ENCODE peak calls at places on chromosomes 12 and 14, in eight cellular contexts. U is RWPE1, I is bronchial epithelial cell, F is NB4, Q is astrocyte of the spinal cord, M is heart left ventricle, V is transverse colon, T is lower lobe of right lung. D is an unnamed sample.
A peak's percentile ranks its signal among the peaks of the same experiment; 100 is the strongest.

GRCh38 chr12:26803552-26803951 is 29.4 kb downstream of the ITPR2 start:
- DNase-seq in T (no peak), I (peak; percentile 56), M (no peak), U (no peak), Q (peak; percentile 73), F (no peak), V (no peak), D (no peak)

GRCh38 chr12:128365831-128366231 is 98.9 kb downstream of the TMEM132C start:
- DNase-seq in M (no peak), U (no peak), I (no peak), V (no peak), F (peak; percentile 12), Q (no peak), T (no peak), D (no peak)

GRCh38 chr14:59438148-59438766 is 26.9 kb downstream of the GPR135 start:
- DNase-seq in T (no peak), V (no peak), U (peak; percentile 20), F (peak; percentile 41), I (peak; percentile 79), Q (peak; percentile 80), M (no peak), D (no peak)

GRCh38 chr12:114780746-114781399 is 96.9 kb upstream of the TBX3 start:
- DNase-seq in U (no peak), F (no peak), V (no peak), T (no peak), M (no peak), I (no peak), Q (no peak), D (no peak)

GRCh38 chr12:58886474-58886873 is 33.8 kb downstream of the LRIG3 start:
- DNase-seq in T (no peak), U (no peak), I (no peak), V (no peak), M (no peak), F (no peak), Q (no peak), D (no peak)

GRCh38 chr12:26936559-26937442 is 980 bp downstream of the INTS13 start:
- DNase-seq in M (no peak), Q (peak; percentile 4), V (no peak), U (no peak), T (no peak), F (peak; percentile 70), I (peak; percentile 13), D (no peak)

GRCh38 chr14:92985521-92985920 is 62.6 kb downstream of the CHGA start:
- DNase-seq in V (no peak), T (no peak), I (no peak), M (no peak), F (no peak), Q (no peak), U (no peak), D (no peak)

GRCh38 chr12:23504043-23504442 is 445.4 kb downstream of the SOX5 start:
- DNase-seq in Q (no peak), U (no peak), I (no peak), M (no peak), V (no peak), T (no peak), F (peak; percentile 17), D (no peak)

GRCh38 chr14:86961106-86961716 is 1031.8 kb downstream of the GALC start:
- DNase-seq in U (peak; percentile 8), V (no peak), T (no peak), M (no peak), F (peak; percentile 37), I (peak; percentile 8), Q (no peak), D (no peak)

GRCh38 chr12:56838602-56839488 is 75.7 kb downstream of the HSD17B6 start:
- DNase-seq in M (no peak), T (no peak), F (no peak), I (no peak), V (no peak), Q (peak; percentile 28), U (no peak), D (no peak)

GRCh38 chr12:121514184-121514742 is 66.6 kb downstream of the KDM2B start:
- DNase-seq in M (no peak), I (no peak), U (no peak), T (no peak), Q (no peak), V (no peak), F (no peak), D (no peak)

GRCh38 chr14:24246765-24247212 is 4.4 kb upstream of the TINF2 start:
- DNase-seq in Q (no peak), U (no peak), M (no peak), I (no peak), V (peak; percentile 5), T (no peak), F (no peak), D (no peak)

GRCh38 chr12:64296301-64296700 is 74.2 kb upstream of the KICS2 start:
- DNase-seq in Q (no peak), I (no peak), M (no peak), U (no peak), V (no peak), T (no peak), F (no peak), D (no peak)

GRCh38 chr12:49621651-49622500 is 1.5 kb upstream of the PRPF40B start:
- DNase-seq in V (no peak), I (no peak), Q (no peak), F (peak; percentile 72), T (no peak), U (no peak), M (no peak), D (no peak)

GRCh38 chr12:49626169-49626835 is 2.9 kb downstream of the PRPF40B start:
- DNase-seq in V (no peak), U (no peak), F (no peak), Q (no peak), I (peak; percentile 22), T (no peak), M (no peak), D (peak; percentile 9)

GRCh38 chr12:49622501-49623141 is 740 bp upstream of the PRPF40B start:
- DNase-seq in U (peak; percentile 25), I (peak; percentile 26), T (no peak), F (peak; percentile 70), V (peak; percentile 47), M (no peak), Q (no peak), D (peak; percentile 30)

GRCh38 chr12:49624919-49625577 is 1.7 kb downstream of the PRPF40B start:
- DNase-seq in Q (peak; percentile 40), I (peak; percentile 93), F (no peak), M (no peak), V (no peak), U (peak; percentile 85), T (no peak), D (peak; percentile 73)

GRCh38 chr12:49623142-49623899 is at the start of gene PRPF40B:
- DNase-seq in Q (peak; percentile 70), M (peak; percentile 93), T (peak; percentile 91), I (peak; percentile 63), V (peak; percentile 91), F (peak; percentile 91), U (peak; percentile 95), D (peak; percentile 85)
- TF ChIP-seq CTCF in Q (peak; percentile 38), M (peak; percentile 60), T (peak; percentile 29), I (peak; percentile 46), V (peak; percentile 27), F (peak; percentile 55), U (peak; percentile 37), D (peak; percentile 60)

DNA sequence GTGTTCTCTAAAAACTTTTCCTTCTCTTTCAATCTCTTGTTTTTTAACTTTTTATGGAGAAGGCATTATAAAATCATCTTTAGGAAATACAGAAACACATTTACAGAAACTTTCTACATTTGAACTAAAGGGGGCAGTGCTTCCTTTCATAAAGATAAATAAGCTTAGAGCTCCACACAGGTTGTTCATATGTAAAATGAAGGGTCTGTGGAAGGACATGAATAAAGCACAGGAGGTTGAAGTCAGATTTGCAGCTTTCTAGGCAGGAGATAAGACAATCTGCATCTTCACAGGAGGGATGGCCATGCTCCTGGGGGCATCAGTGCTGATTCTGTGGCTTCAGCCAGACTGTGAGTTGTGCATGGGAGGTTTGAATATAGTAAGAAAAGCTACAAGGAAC is 426.0 kb downstream of the DAD1 start:
- DNase-seq in I (peak; percentile 46), T (no peak), M (no peak), U (no peak), Q (peak; percentile 40), F (peak; percentile 25), V (no peak), D (no peak)
- TF ChIP-seq CTCF in I (no peak), T (no peak), M (peak; percentile 27), U (no peak), Q (peak; percentile 18), F (peak; percentile 9), V (peak; percentile 36), D (peak; percentile 60)

DNA sequence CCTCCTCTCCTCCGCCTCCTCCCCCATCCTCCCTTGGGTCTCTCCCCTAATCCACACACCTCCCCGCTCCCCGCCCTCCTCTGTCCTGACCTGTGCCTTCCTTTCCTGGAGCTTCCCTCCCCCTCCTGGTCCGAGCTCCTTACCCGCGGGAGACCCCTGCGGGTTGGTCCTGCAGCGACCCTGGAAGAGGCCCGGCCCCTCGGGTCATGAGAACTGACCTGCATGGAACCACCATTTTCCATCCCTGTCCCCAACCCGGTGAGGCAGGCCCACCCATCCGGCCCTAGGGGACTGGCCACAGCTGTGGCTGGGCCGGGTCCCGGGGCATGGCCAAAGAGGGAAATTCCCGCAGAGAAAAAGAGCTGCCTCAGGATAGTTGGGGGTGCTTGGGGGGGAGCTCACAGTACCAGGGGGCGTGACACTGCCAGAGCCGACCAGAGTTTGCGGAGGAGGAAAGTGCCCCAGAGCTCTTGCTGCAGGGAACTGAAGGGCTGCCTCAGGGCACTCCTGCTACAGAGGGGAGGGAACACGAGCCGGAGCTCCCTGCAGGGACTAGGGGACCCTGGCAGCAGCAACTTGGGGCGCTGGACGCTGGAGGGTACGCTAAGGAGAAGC is 613 bp downstream of the ARHGEF40 start:
- DNase-seq in I (no peak), F (peak; percentile 90), V (peak; percentile 74), U (peak; percentile 14), T (no peak), Q (peak; percentile 67), M (peak; percentile 82), D (no peak)
- TF ChIP-seq CTCF in I (no peak), F (no peak), V (peak; percentile 31), U (no peak), T (no peak), Q (no peak), M (peak; percentile 12), D (no peak)

GRCh38 chr14:106690333-106690891 is 1164.0 kb downstream of the TMEM121 start:
- DNase-seq in I (no peak), M (no peak), F (no peak), Q (no peak), T (no peak), U (no peak), V (no peak), D (no peak)

GRCh38 chr14:106691601-106692291 is 1165.4 kb downstream of the TMEM121 start:
- DNase-seq in V (peak; percentile 47), I (no peak), U (no peak), M (peak; percentile 56), Q (no peak), F (peak; percentile 77), T (peak; percentile 56), D (no peak)

DNA sequence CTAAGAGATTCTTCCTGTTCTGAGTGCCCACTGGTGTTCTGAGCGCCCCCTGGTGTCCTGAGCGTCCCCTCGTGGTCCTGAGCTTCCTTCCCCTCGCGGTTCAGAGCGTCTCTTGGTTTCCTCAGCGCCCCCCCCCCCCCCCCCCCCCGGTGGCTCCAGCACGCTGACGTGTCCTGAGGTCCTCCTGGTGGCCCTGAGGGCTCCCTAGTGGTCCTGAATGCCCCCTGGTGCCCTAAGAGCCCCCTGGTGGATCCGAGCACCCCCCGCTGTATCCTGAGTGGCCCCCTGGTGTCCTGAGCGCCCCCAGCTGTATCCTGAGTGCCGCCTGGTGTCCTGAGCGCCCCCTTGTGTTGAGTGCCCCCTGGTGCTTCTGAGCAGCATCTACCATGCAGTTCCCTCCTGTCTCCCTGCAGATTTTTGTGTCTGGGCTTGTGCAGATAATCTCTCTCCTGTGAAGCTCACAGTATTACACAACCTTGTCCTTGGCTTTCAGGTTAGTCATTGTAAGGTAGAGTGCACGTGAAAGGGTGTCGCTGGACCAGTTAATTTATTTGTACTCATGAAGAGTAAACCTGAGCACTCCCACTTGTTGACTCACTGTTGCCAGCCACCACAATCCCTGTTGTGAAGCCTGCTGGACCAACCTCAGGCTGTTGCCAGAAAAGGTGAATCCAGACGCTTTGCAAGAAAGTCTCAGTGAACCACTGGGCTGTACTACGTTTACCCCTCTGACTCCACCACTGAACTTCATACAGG is 1168.4 kb downstream of the TMEM121 start:
- DNase-seq in M (no peak), I (peak; percentile 43), V (peak; percentile 63), T (peak; percentile 56), F (peak; percentile 81), U (peak; percentile 20), Q (no peak), D (no peak)
- TF ChIP-seq CTCF in M (no peak), I (no peak), V (no peak), T (peak; percentile 11), F (peak; percentile 87), U (no peak), Q (no peak), D (peak; percentile 20)